ENCODE peak calls at places on chromosomes 16 and 17, in ten cellular contexts. C, Q, Z, I, K, T, V, F, B and N are unnamed samples.

GRCh38 chr17:50931003-50931878 is 65.1 kb upstream of the TOB1 start:
- DNase-seq in C (peak), Q (peak), Z (peak), I (peak), K (peak), T (peak), V (peak), F (peak), B (peak), N (peak)

GRCh38 chr17:3557768-3558583 is at the start of gene TRPV3:
- DNase-seq in C (peak), Q (no peak), Z (no peak), I (peak), K (peak), T (no peak), V (peak), F (no peak), B (no peak), N (no peak)

GRCh38 chr16:52114414-52114813 is 432.5 kb downstream of the TOX3 start:
- DNase-seq in C (no peak), Q (no peak), Z (no peak), I (no peak), K (no peak), T (no peak), V (peak), F (no peak), B (no peak), N (no peak)

GRCh38 chr17:81575836-81576235 is 23.7 kb upstream of the FAAP100 start:
- DNase-seq in C (no peak), Q (no peak), Z (no peak), I (no peak), K (no peak), T (no peak), V (no peak), F (no peak), B (no peak), N (no peak)

GRCh38 chr17:17108681-17109049 is 66.4 kb downstream of the MPRIP start:
- DNase-seq in C (peak), Q (no peak), Z (no peak), I (no peak), K (no peak), T (no peak), V (no peak), F (peak), B (no peak), N (peak)

GRCh38 chr16:57049678-57050077 is 42.7 kb upstream of the CPNE2 start:
- DNase-seq in C (no peak), Q (no peak), Z (no peak), I (no peak), K (no peak), T (no peak), V (no peak), F (no peak), B (no peak), N (no peak)

GRCh38 chr17:8163978-8164814 is 1.4 kb upstream of the VAMP2 start:
- DNase-seq in C (peak), Q (peak), Z (peak), I (peak), K (peak), T (peak), V (peak), F (peak), B (peak), N (peak)

GRCh38 chr17:46818929-46819859 is 702 bp upstream of the WNT3 start:
- DNase-seq in C (no peak), Q (no peak), Z (no peak), I (no peak), K (peak), T (no peak), V (no peak), F (no peak), B (peak), N (no peak)

GRCh38 chr17:75753514-75754377 is 11.2 kb downstream of the GALK1 start:
- DNase-seq in C (peak), Q (peak), Z (peak), I (peak), K (peak), T (peak), V (no peak), F (peak), B (peak), N (no peak)

GRCh38 chr17:63634163-63634562 is 11.9 kb downstream of the MAP3K3 start:
- DNase-seq in C (no peak), Q (no peak), Z (no peak), I (no peak), K (no peak), T (no peak), V (no peak), F (no peak), B (no peak), N (no peak)

GRCh38 chr17:7841622-7842379 is 7.8 kb downstream of the KDM6B start:
- DNase-seq in C (peak), Q (peak), Z (peak), I (peak), K (peak), T (peak), V (peak), F (peak), B (peak), N (peak)

GRCh38 chr17:79627766-79628690 is 17.2 kb upstream of the RBFOX3 start:
- DNase-seq in C (peak), Q (no peak), Z (no peak), I (peak), K (no peak), T (no peak), V (no peak), F (no peak), B (peak), N (peak)

GRCh38 chr17:1898332-1898731 is 68.5 kb downstream of the RPA1 start:
- DNase-seq in C (no peak), Q (no peak), Z (no peak), I (no peak), K (no peak), T (no peak), V (no peak), F (no peak), B (no peak), N (no peak)

GRCh38 chr17:31158741-31159377 is 64.1 kb downstream of the NF1 start:
- DNase-seq in C (no peak), Q (no peak), Z (no peak), I (no peak), K (no peak), T (no peak), V (no peak), F (no peak), B (no peak), N (no peak)

GRCh38 chr16:30186782-30187555 is 3.6 kb downstream of the CORO1A start:
- DNase-seq in C (peak), Q (peak), Z (peak), I (peak), K (peak), T (peak), V (no peak), F (peak), B (peak), N (peak)

GRCh38 chr16:262121-262745 is 13.5 kb downstream of the RGS11 start:
- DNase-seq in C (no peak), Q (no peak), Z (no peak), I (no peak), K (no peak), T (no peak), V (no peak), F (no peak), B (no peak), N (no peak)

GRCh38 chr17:68613739-68614298 is 12.7 kb upstream of the FAM20A start:
- DNase-seq in C (no peak), Q (no peak), Z (peak), I (peak), K (peak), T (no peak), V (peak), F (no peak), B (no peak), N (no peak)

GRCh38 chr16:275786-276232 is at the start of gene RGS11:
- DNase-seq in C (no peak), Q (no peak), Z (no peak), I (no peak), K (no peak), T (no peak), V (no peak), F (peak), B (no peak), N (no peak)

GRCh38 chr17:58324409-58325288 is 3.9 kb downstream of the TSPOAP1 start:
- DNase-seq in C (peak), Q (no peak), Z (peak), I (no peak), K (no peak), T (peak), V (peak), F (peak), B (peak), N (no peak)

GRCh38 chr16:88686062-88686438 is 257 bp downstream of the SNAI3 start:
- DNase-seq in C (no peak), Q (no peak), Z (no peak), I (no peak), K (peak), T (no peak), V (no peak), F (peak), B (no peak), N (no peak)

GRCh38 chr17:1000597-1001490 is 3.9 kb downstream of the TIMM22 start:
- DNase-seq in C (no peak), Q (no peak), Z (no peak), I (no peak), K (no peak), T (peak), V (peak), F (peak), B (no peak), N (peak)

GRCh38 chr17:10612957-10613744 is 44.0 kb downstream of the MYH3 start:
- DNase-seq in C (no peak), Q (no peak), Z (no peak), I (no peak), K (no peak), T (no peak), V (no peak), F (no peak), B (no peak), N (no peak)

GRCh38 chr17:51650772-51651171 is 390.4 kb downstream of the UTP18 start:
- DNase-seq in C (no peak), Q (no peak), Z (no peak), I (no peak), K (no peak), T (no peak), V (no peak), F (no peak), B (no peak), N (no peak)

GRCh38 chr17:8649157-8650118 is 18.9 kb upstream of the MYH10 start:
- DNase-seq in C (no peak), Q (no peak), Z (no peak), I (no peak), K (no peak), T (no peak), V (peak), F (no peak), B (no peak), N (peak)

GRCh38 chr16:48146131-48146530 is 9.7 kb downstream of the ABCC12 start:
- DNase-seq in C (no peak), Q (no peak), Z (no peak), I (no peak), K (no peak), T (no peak), V (no peak), F (no peak), B (no peak), N (no peak)

GRCh38 chr17:75036643-75037268 is 10.0 kb downstream of the ATP5PD start:
- DNase-seq in C (peak), Q (peak), Z (peak), I (peak), K (peak), T (peak), V (peak), F (peak), B (no peak), N (peak)

GRCh38 chr16:58264961-58265479 is 29.8 kb downstream of the PRSS54 start:
- DNase-seq in C (no peak), Q (no peak), Z (no peak), I (no peak), K (peak), T (no peak), V (peak), F (no peak), B (no peak), N (no peak)

GRCh38 chr17:40482722-40483121 is 18.7 kb downstream of the TNS4 start:
- DNase-seq in C (no peak), Q (no peak), Z (no peak), I (no peak), K (no peak), T (no peak), V (no peak), F (no peak), B (no peak), N (no peak)

GRCh38 chr16:88857728-88858339 is 907 bp downstream of the TRAPPC2L start:
- DNase-seq in C (peak), Q (peak), Z (peak), I (peak), K (peak), T (peak), V (peak), F (peak), B (peak), N (peak)

GRCh38 chr17:48759288-48759687 is 30.7 kb upstream of the HOXB13 start:
- DNase-seq in C (no peak), Q (no peak), Z (no peak), I (no peak), K (no peak), T (no peak), V (no peak), F (no peak), B (no peak), N (no peak)